ENCODE peak calls at places on chromosomes 5 and 9, in eight cellular contexts. D is GM13976, R is lower leg skin, E is T-helper 9 cell, T is Calu3, S is bronchial epithelial cell, C is germinal center, J is DMS 273 treated with DMSO at 0.1 percent for 48 hours. Z is an unnamed sample.

GRCh38 chr5:106874974-106875373 is 795.8 kb downstream of the EFNA5 start:
- DNase-seq in D (no peak), R (no peak), E (no peak), T (no peak), S (no peak), C (no peak), J (no peak), Z (no peak)

GRCh38 chr5:7261049-7261448 is 134.9 kb upstream of the ADCY2 start:
- DNase-seq in D (no peak), R (no peak), E (no peak), T (peak; percentile 10), S (peak; percentile 57), C (no peak), J (peak; percentile 11), Z (peak; percentile 17)

GRCh38 chr5:5421149-5421960 is 1.1 kb upstream of the ICE1 start:
- DNase-seq in D (no peak), R (no peak), E (no peak), T (peak; percentile 6), S (peak; percentile 15), C (peak; percentile 26), J (no peak), Z (no peak)

GRCh38 chr5:1918488-1919208 is 35.9 kb upstream of the IRX4 start:
- DNase-seq in D (no peak), R (no peak), E (no peak), T (no peak), S (no peak), C (no peak), J (no peak), Z (no peak)

GRCh38 chr9:128713941-128714573 is 9.9 kb downstream of the ZDHHC12 start:
- DNase-seq in D (no peak), R (no peak), E (no peak), T (no peak), S (no peak), C (no peak), J (no peak), Z (no peak)

GRCh38 chr9:98144631-98145030 is 25.6 kb upstream of the TRIM14 start:
- DNase-seq in D (no peak), R (no peak), E (no peak), T (no peak), S (no peak), C (no peak), J (no peak), Z (no peak)

GRCh38 chr5:94689871-94690270 is 71.4 kb downstream of the SLF1 start:
- DNase-seq in D (no peak), R (no peak), E (no peak), T (no peak), S (no peak), C (no peak), J (peak; percentile 35), Z (no peak)

GRCh38 chr5:145479862-145480261 is 355.3 kb downstream of the PRELID2 start:
- DNase-seq in D (no peak), R (no peak), E (no peak), T (no peak), S (peak; percentile 55), C (no peak), J (no peak), Z (no peak)

GRCh38 chr5:137022043-137022442 is 477.1 kb downstream of the SPOCK1 start:
- DNase-seq in D (no peak), R (no peak), E (no peak), T (no peak), S (no peak), C (no peak), J (no peak), Z (no peak)

GRCh38 chr5:151357792-151358191 is 10.4 kb upstream of the SLC36A2 start:
- DNase-seq in D (no peak), R (no peak), E (no peak), T (no peak), S (peak; percentile 37), C (no peak), J (no peak), Z (no peak)

GRCh38 chr5:6766558-6767191 is 53.4 kb downstream of the TENT4A start:
- DNase-seq in D (peak; percentile 36), R (peak; percentile 74), E (no peak), T (peak; percentile 96), S (peak; percentile 89), C (no peak), J (peak; percentile 31), Z (no peak)

GRCh38 chr5:179345429-179346321 is at the start of gene ADAMTS2:
- DNase-seq in D (no peak), R (no peak), E (no peak), T (no peak), S (no peak), C (peak; percentile 28), J (peak; percentile 11), Z (no peak)

GRCh38 chr5:56763711-56764466 is 51.5 kb upstream of the MAP3K1 start:
- DNase-seq in D (no peak), R (peak; percentile 22), E (no peak), T (no peak), S (peak; percentile 13), C (peak; percentile 59), J (no peak), Z (no peak)

GRCh38 chr9:4220361-4220760 is 79.5 kb downstream of the GLIS3 start:
- DNase-seq in D (no peak), R (no peak), E (no peak), T (no peak), S (no peak), C (no peak), J (no peak), Z (no peak)

GRCh38 chr5:110562189-110562588 is 164.3 kb downstream of the TMEM232 start:
- DNase-seq in D (no peak), R (no peak), E (no peak), T (no peak), S (no peak), C (no peak), J (no peak), Z (no peak)

GRCh38 chr9:83204047-83204446 is 141.1 kb upstream of the RASEF start:
- DNase-seq in D (no peak), R (no peak), E (no peak), T (no peak), S (no peak), C (no peak), J (no peak), Z (no peak)